ENCODE peak calls at places on chromosomes 11 and 22, in six cellular contexts. S is aorta, L is mesenchymal stem cell, K is MG63, B is cardiac muscle cell, H is bronchial epithelial cell. P is an unnamed sample. For H3K36me3, the result is how much of the 10 kb centered on the place peaks cover.

GRCh38 chr11:11806586-11806985 is 35.2 kb upstream of the USP47 start:
- DNase-seq in H (no peak), L (no peak), B (no peak), K (no peak), S (no peak), P (no peak)

GRCh38 chr11:17923213-17923612 is 89.6 kb downstream of the SERGEF start:
- DNase-seq in H (no peak), K (no peak), L (no peak), B (peak), S (no peak), P (no peak)

GRCh38 chr11:67463186-67463585 is 5.9 kb downstream of the TMEM134 start:
- DNase-seq in H (no peak), L (no peak), S (no peak), B (no peak), K (no peak), P (no peak)

GRCh38 chr11:128904872-128905344 is 13.8 kb downstream of the KCNJ5 start:
- DNase-seq in K (no peak), H (no peak), B (peak), S (no peak), L (peak), P (no peak)

GRCh38 chr11:65112551-65113360 is 1.1 kb downstream of the TM7SF2 start:
- DNase-seq in K (no peak), S (peak), L (peak), H (no peak), B (peak), P (no peak)

GRCh38 chr11:115191761-115192160 is 312.5 kb downstream of the CADM1 start:
- DNase-seq in S (no peak), L (no peak), H (no peak), B (no peak), K (no peak), P (no peak)

GRCh38 chr11:119518746-119519382 is 95.9 kb upstream of the THY1 start:
- DNase-seq in B (peak), S (no peak), K (peak), H (peak), L (peak), P (peak)

GRCh38 chr11:91997178-91997577 is 227.4 kb upstream of the FAT3 start:
- DNase-seq in K (no peak), S (no peak), L (no peak), H (no peak), B (no peak), P (no peak)

GRCh38 chr11:1203505-1204271 is 19.2 kb upstream of the MUC5B start:
- DNase-seq in S (peak), B (no peak), H (no peak), K (peak), L (no peak), P (no peak)

GRCh38 chr11:78193806-78194205 is 5.1 kb downstream of the USP35 start:
- DNase-seq in H (no peak), B (no peak), S (peak), K (no peak), L (no peak), P (no peak)
- H3K36me3 ChIP-seq in H (under half), B (under half), S (under half), K (under half), L (under half), P (under half)

GRCh38 chr22:19374410-19374809 is 57.1 kb downstream of the HIRA start:
- DNase-seq in B (no peak), L (no peak), S (no peak), H (no peak), K (no peak), P (no peak)

GRCh38 chr22:19376971-19377370 is 54.6 kb downstream of the HIRA start:
- DNase-seq in B (no peak), S (peak), H (no peak), K (no peak), L (no peak), P (no peak)

GRCh38 chr22:19377565-19378361 is 53.8 kb downstream of the HIRA start:
- DNase-seq in L (no peak), H (no peak), B (no peak), S (peak), K (no peak), P (no peak)

GRCh38 chr22:19375435-19375834 is 56.1 kb downstream of the HIRA start:
- DNase-seq in H (no peak), B (no peak), L (no peak), S (peak), K (no peak), P (no peak)

GRCh38 chr22:19376247-19376646 is 55.3 kb downstream of the HIRA start:
- DNase-seq in K (no peak), B (no peak), H (no peak), S (peak), L (no peak), P (no peak)
- H3K36me3 ChIP-seq in K (half or more), B (half or more), H (under half), S (under half), L (under half), P (half or more)

GRCh38 chr11:100403817-100404216 is 283.3 kb upstream of the ARHGAP42 start:
- DNase-seq in L (peak), S (no peak), H (no peak), K (peak), B (peak), P (peak)
- H3K36me3 ChIP-seq in L (under half), S (under half), H (under half), K (under half), B (under half), P (under half)

DNA sequence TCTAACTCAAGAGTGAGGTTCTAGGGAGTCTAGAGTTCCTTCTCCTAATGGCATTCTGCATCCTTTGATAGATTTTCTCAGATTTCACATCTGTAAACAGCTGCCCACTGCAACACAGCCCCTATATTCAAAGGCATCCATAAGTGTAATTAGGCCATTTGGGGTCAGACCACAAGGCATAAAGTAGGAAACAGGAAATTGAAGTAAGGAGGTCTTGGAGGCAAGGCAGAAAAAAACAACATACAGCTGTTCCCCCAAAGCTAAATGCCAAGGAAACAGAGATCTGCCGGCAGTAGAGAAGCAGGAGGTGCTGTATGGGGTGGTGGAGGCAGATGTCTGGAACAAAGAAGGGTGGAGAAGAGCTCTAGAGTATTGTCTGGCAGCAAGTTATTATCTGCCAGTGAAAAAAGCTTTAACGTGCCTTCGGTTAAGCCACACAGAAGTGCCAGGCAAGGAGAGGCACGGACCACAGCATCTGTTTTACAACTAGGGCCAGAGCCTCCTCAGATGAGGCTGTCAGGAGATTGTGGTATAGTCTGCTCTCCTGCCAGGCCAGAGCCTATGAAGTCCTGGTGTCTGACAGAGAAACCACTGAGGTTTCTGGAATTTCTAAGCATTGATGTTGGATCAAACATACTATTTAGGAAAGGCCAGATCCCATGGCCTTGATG is 100.2 kb upstream of the CHRM4 start:
- DNase-seq in H (no peak), K (no peak), L (peak), B (no peak), S (no peak), P (no peak)
- H3K36me3 ChIP-seq in H (under half), K (under half), L (under half), B (under half), S (under half), P (under half)

DNA sequence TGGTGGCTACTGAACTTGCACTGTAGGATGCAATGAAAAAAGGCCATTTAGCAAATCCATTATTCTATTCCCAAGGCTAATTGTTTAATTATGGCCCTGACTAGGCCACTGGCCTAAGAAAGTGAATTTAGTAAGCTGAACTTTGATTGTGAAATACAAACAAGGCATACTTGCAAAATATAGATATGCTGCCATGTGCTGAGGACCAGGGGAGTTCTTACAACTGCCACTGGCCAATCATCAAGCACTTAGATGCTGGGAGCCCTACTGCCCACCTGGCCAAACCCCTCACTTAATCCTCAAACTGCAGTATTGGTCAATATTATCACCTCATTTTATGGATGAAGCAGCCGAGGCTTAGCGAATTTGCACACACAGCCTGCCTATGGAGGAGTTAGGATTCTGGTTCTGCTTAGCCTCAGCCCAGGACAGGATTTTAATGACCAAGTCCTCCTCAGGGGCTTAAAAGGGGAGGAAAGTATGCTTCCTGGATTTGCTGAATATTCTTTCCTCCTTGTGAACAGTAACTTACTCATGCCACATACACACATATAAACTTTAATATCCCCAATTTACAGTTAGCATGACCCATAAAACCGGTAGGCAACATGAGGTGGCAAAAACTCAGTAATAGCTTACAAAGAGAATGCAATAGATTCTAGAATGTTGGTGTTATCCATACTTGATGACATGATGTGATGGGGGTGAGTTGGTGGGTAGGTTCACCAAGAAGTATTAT is 39.3 kb downstream of the CD44 start:
- DNase-seq in H (no peak), K (no peak), S (no peak), L (no peak), B (no peak), P (no peak)
- H3K36me3 ChIP-seq in H (under half), K (half or more), S (under half), L (under half), B (under half), P (under half)

DNA sequence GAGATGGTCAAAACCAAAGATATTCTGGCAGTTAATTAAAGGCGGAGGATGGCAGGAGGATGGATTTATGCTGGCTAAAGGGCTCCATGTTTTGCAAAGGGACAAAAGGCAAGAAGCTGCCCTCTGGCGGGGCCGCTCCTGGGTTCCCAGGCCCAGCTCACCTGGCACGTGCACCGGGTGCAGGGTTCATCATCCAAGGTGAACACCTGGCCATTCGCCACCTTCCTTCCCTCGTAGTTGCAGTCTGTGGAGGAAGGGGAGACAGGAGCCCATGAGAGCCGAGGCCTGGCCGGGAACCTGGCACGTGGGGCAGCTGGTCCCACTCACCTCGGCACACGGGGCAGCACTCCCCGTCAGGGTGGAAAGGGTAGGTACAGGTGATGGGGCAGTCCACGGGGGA is 23.8 kb downstream of the PGA5 start:
- DNase-seq in K (no peak), S (no peak), L (no peak), B (no peak), H (no peak), P (no peak)
- H3K36me3 ChIP-seq in K (under half), S (under half), L (under half), B (under half), H (under half), P (under half)

P was measured in brain microvascular endothelial cell.